ENCODE peak calls at places on chromosome 4, in seven cellular contexts. U is mesendoderm, B is IMR-90, W is mesenchymal stem cell, P is H9, S is H1, E is trophoblast cell. C is an unnamed sample.

GRCh38 chr4:81682492-81682891 is 210.8 kb upstream of the RASGEF1B start:
- DNase-seq in U (peak), B (no peak), W (no peak), P (no peak), S (no peak), E (peak), C (no peak)

GRCh38 chr4:81421346-81422218 is 50.1 kb downstream of the RASGEF1B start:
- DNase-seq in U (peak), B (peak), W (no peak), P (no peak), S (no peak), E (peak), C (no peak)

GRCh38 chr4:188905248-188905647 is 766.0 kb downstream of the TRIML1 start:
- DNase-seq in U (no peak), B (no peak), W (no peak), P (no peak), S (no peak), E (no peak), C (no peak)

GRCh38 chr4:108941914-108942379 is 179.1 kb upstream of the ETNPPL start:
- DNase-seq in U (no peak), B (no peak), W (no peak), P (no peak), S (no peak), E (no peak), C (no peak)

GRCh38 chr4:156475322-156475721 is 496.3 kb downstream of the PDGFC start:
- DNase-seq in U (peak), B (peak), W (peak), P (no peak), S (no peak), E (peak), C (no peak)

GRCh38 chr4:168541608-168541953 is 44.7 kb downstream of the PALLD start:
- DNase-seq in U (no peak), B (peak), W (no peak), P (no peak), S (no peak), E (no peak), C (no peak)

GRCh38 chr4:143347495-143347894 is 10.8 kb downstream of the GAB1 start:
- DNase-seq in U (no peak), B (no peak), W (no peak), P (no peak), S (no peak), E (no peak), C (no peak)

GRCh38 chr4:15077969-15078368 is 75.7 kb downstream of the CPEB2 start:
- DNase-seq in U (no peak), B (peak), W (peak), P (no peak), S (no peak), E (no peak), C (no peak)

GRCh38 chr4:53094040-53094439 is 231.9 kb downstream of the RASL11B start:
- DNase-seq in U (no peak), B (no peak), W (no peak), P (no peak), S (no peak), E (no peak), C (no peak)

GRCh38 chr4:97003715-97004114 is 1139.6 kb downstream of the STPG2 start:
- DNase-seq in U (no peak), B (no peak), W (no peak), P (no peak), S (no peak), E (no peak), C (no peak)

GRCh38 chr4:60562353-60562752 is 637.8 kb upstream of the ADGRL3 start:
- DNase-seq in U (peak), B (no peak), W (no peak), P (no peak), S (no peak), E (no peak), C (no peak)

GRCh38 chr4:53592128-53592527 is 842 bp upstream of the LNX1 start:
- DNase-seq in U (peak), B (peak), W (peak), P (peak), S (no peak), E (peak), C (no peak)

GRCh38 chr4:152943673-152944072 is 7.5 kb downstream of the FHDC1 start:
- DNase-seq in U (peak), B (peak), W (peak), P (no peak), S (no peak), E (peak), C (no peak)

GRCh38 chr4:18111100-18111499 is 89.5 kb upstream of the LCORL start:
- DNase-seq in U (peak), B (no peak), W (no peak), P (no peak), S (no peak), E (peak), C (no peak)

GRCh38 chr4:153152453-153153338 is 51.5 kb upstream of the TRIM2 start:
- DNase-seq in U (peak), B (peak), W (peak), P (no peak), S (no peak), E (peak), C (peak)

GRCh38 chr4:169248645-169249044 is 22.1 kb downstream of the SH3RF1 start:
- DNase-seq in U (no peak), B (no peak), W (no peak), P (no peak), S (no peak), E (no peak), C (no peak)

GRCh38 chr4:48047421-48047844 is 30.9 kb downstream of the NIPAL1 start:
- DNase-seq in U (no peak), B (no peak), W (no peak), P (no peak), S (no peak), E (no peak), C (no peak)

GRCh38 chr4:94635172-94635571 is 122.6 kb upstream of the BMPR1B start:
- DNase-seq in U (peak), B (peak), W (peak), P (no peak), S (no peak), E (no peak), C (no peak)

GRCh38 chr4:27278615-27279014 is 418.0 kb downstream of the STIM2 start:
- DNase-seq in U (peak), B (peak), W (peak), P (peak), S (no peak), E (no peak), C (peak)

GRCh38 chr4:70713453-70714026 is 8.2 kb upstream of the RUFY3 start:
- DNase-seq in U (peak), B (no peak), W (no peak), P (no peak), S (no peak), E (no peak), C (no peak)

GRCh38 chr4:154349829-154350228 is 141.8 kb downstream of the DCHS2 start:
- DNase-seq in U (peak), B (no peak), W (peak), P (no peak), S (no peak), E (no peak), C (no peak)

GRCh38 chr4:825063-825968 is 613 bp downstream of the CPLX1 start:
- DNase-seq in U (no peak), B (no peak), W (peak), P (no peak), S (no peak), E (no peak), C (peak)

GRCh38 chr4:168735735-168736134 is 238.9 kb downstream of the PALLD start:
- DNase-seq in U (peak), B (no peak), W (no peak), P (no peak), S (no peak), E (no peak), C (no peak)

GRCh38 chr4:103996059-103996458 is 276.3 kb upstream of the TACR3 start:
- DNase-seq in U (peak), B (no peak), W (peak), P (no peak), S (no peak), E (no peak), C (peak)

GRCh38 chr4:20062054-20062453 is 189.7 kb upstream of the SLIT2 start:
- DNase-seq in U (no peak), B (peak), W (peak), P (no peak), S (no peak), E (no peak), C (no peak)

GRCh38 chr4:89737888-89738287 is 99.1 kb downstream of the SNCA start:
- DNase-seq in U (no peak), B (no peak), W (no peak), P (no peak), S (no peak), E (no peak), C (no peak)

GRCh38 chr4:58214376-58214775 is 1104.2 kb upstream of the IGFBP7 start:
- DNase-seq in U (no peak), B (no peak), W (no peak), P (peak), S (no peak), E (peak), C (no peak)

GRCh38 chr4:24801136-24801855 is 5.9 kb downstream of the SOD3 start:
- DNase-seq in U (no peak), B (no peak), W (no peak), P (no peak), S (no peak), E (no peak), C (no peak)

GRCh38 chr4:163755013-163755412 is 260.5 kb downstream of the TMA16 start:
- DNase-seq in U (peak), B (peak), W (peak), P (no peak), S (no peak), E (no peak), C (no peak)

GRCh38 chr4:147336252-147336651 is 144.6 kb upstream of the EDNRA start:
- DNase-seq in U (no peak), B (no peak), W (peak), P (no peak), S (no peak), E (no peak), C (no peak)

GRCh38 chr4:183430317-183430986 is 14.0 kb upstream of the CDKN2AIP start:
- DNase-seq in U (peak), B (no peak), W (peak), P (peak), S (no peak), E (no peak), C (no peak)

GRCh38 chr4:181672751-181673150 is 570.5 kb upstream of the TENM3 start:
- DNase-seq in U (no peak), B (no peak), W (no peak), P (no peak), S (no peak), E (no peak), C (no peak)

DNA sequence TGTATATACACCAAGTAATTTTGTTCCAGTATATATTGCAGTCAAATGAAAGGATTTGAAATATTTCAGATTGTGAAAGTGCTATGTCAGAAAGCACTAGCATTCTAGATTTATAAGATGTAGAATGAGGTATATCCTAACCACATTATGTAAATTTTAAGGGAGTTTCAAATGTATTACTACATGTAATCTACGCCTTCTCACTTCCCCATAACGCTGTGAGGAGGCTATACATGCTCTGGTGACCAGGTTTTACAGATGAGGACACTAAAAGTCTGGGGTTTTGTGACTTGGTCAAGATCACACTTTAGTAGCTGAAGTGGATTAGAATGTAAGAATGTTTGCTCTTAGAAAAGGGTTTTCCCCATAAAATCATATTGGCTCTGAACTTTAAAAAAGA is 8.1 kb downstream of the ENPEP start:
- DNase-seq in U (no peak), B (no peak), W (no peak), P (no peak), S (no peak), E (no peak), C (no peak)
- H2AK5ac ChIP-seq in U (no peak), B (no peak), W (no peak), P (no peak), S (no peak), E (no peak), C (no peak)

GRCh38 chr4:101853028-101853427 is 62.5 kb downstream of the BANK1 start:
- DNase-seq in U (no peak), B (no peak), W (no peak), P (no peak), S (no peak), E (no peak), C (no peak)

GRCh38 chr4:101853691-101854090 is 63.2 kb downstream of the BANK1 start:
- DNase-seq in U (no peak), B (no peak), W (no peak), P (no peak), S (no peak), E (peak), C (no peak)

GRCh38 chr4:101857176-101857575 is 66.6 kb downstream of the BANK1 start:
- DNase-seq in U (no peak), B (no peak), W (no peak), P (no peak), S (no peak), E (no peak), C (no peak)

GRCh38 chr4:101855239-101855638 is 64.7 kb downstream of the BANK1 start:
- DNase-seq in U (no peak), B (no peak), W (no peak), P (no peak), S (no peak), E (no peak), C (no peak)

DNA sequence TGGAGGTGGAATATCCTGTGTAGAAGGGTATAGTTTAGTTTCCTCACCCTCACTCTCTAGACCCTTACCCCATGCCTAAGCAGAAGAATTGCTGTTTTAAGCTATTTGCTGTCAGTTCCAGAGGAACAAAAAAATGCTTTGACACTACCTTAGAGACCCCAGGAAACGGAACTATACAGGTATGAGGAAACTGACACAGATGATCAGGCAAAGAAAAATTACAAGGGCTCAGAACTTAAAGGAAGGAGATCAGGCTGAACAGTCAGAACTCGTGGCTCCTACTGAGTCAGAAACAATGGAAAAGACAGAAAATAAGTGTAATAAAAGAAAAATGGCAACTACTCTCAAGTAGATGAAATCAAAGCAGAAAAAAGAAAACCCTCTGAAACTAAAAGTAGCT is 65.6 kb downstream of the BANK1 start:
- DNase-seq in U (no peak), B (no peak), W (no peak), P (no peak), S (no peak), E (no peak), C (no peak)
- H3K4me2 ChIP-seq in U (no peak), B (no peak), W (no peak), P (no peak), S (no peak), E (no peak), C (no peak)

DNA sequence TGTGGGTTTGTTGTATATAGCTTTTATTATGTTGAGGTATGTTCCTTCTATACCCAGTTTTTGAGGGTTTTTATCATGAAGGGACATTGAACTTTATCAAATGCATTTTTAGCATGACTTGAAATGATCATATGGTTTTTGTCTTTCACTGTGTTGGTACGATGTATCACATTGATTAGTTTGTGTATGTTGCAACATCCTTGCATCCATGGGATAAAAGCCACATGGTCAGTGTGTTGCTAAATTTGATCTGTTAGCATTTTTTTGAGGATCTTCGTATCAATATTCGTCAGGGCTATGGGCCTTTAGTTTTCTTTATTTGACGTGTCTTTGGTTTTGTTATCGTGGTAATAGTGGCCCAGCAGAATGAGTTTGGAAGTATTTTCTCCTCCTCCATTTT is 11.3 kb upstream of the BLTP1 start:
- DNase-seq in U (no peak), B (no peak), W (no peak), P (no peak), S (no peak), E (no peak), C (no peak)
- H2AK5ac ChIP-seq in U (no peak), B (no peak), W (no peak), P (no peak), S (no peak), E (no peak), C (no peak)

DNA sequence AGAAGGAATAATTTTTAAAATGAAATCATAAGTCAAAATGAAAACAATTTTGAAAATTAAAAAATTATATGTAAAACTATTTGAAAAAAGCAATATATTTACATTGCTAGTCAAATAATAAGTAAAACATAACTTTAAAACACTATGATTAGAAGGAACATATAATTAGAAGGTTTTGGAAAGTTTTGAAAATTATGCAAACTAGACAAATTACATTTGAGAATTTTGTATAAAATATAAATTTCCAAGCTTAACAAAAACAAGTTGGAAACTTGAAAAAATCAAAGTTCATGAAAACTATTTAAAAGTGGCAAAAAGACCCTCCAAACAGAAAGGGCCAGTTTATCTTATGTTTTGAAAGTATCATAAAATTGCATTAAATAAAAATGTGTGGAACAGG is 67.6 kb upstream of the TLL1 start:
- DNase-seq in U (no peak), B (no peak), W (no peak), P (no peak), S (no peak), E (no peak), C (no peak)
- H3K4me2 ChIP-seq in U (no peak), B (no peak), W (no peak), P (no peak), S (no peak), E (no peak), C (no peak)

DNA sequence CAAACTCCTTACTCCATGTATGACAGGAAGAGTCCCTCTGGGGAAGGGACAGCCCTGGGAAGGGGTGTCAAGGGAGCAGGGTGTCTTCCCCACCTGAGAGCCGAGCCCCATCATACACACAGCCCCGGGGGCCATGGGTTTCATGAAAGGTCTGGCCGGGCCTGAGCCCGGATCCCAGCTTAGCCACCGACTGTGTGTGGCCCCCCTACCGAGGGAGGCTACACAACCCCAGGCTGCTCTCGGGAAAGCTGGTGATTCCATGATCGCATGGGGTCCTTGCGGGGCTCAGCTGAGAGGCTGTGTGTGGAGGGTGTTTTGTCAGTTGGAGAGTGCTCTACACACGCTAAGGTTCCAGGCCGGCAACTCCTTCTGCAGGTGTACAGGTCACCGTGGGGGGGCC is 55.6 kb downstream of the SORCS2 start:
- DNase-seq in U (no peak), B (no peak), W (no peak), P (no peak), S (no peak), E (no peak), C (no peak)
- H2AK5ac ChIP-seq in U (no peak), B (no peak), W (no peak), P (no peak), S (no peak), E (no peak), C (peak)

GRCh38 chr4:73891739-73892405 is 22.7 kb downstream of the CXCL1 start:
- DNase-seq in U (no peak), B (peak), W (peak), P (no peak), S (no peak), E (no peak), C (no peak)
- H3K4me2 ChIP-seq in U (no peak), B (no peak), W (no peak), P (no peak), S (no peak), E (no peak), C (no peak)

DNA sequence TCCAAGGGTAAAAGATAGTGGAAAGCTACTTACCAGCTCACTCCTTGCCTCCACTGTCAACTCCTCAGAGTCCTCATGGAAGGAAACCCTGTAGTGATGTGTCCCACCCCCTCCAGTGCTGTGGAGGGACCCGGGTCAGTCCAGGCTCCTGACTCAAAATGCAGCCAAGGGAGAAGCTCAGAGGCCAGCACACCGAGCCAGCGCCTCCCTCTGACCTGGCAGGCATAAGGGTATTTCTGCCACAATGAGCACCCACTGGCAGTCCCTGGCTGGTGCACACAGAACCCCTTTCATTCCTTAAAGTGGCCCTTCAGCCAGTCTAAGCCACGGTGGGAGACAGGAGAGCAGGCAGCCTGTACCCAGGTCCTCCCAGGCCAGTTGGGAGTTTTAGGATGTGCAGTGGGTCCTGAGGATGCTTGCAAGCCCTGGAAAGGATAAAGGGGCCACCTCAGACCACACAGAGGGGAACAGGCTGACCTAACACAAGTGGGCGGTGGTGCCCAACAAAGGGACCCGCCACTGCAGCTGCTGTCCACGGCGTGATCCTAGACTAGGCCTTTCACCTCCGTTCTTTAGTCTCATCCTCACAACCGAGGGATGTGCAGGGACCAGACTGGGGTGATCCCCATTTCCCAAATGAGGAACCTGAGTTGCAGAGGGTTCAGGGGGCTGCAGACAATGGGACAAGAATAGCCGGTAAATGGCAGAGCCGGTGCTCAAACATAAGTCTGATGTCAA is 5.7 kb downstream of the JAKMIP1 start:
- DNase-seq in U (no peak), B (no peak), W (no peak), P (no peak), S (no peak), E (no peak), C (no peak)
- H2AK5ac ChIP-seq in U (no peak), B (no peak), W (no peak), P (no peak), S (no peak), E (no peak), C (no peak)